ENCODE peak calls at places on chromosomes 1 and 21, in four cellular contexts. Y is PC-3, K is K562, Z is fibroblast of lung. M is an unnamed sample.

GRCh38 chr1:40980453-40981121 is 1.1 kb downstream of the CTPS1 start:
- DNase-seq in Y (peak; percentile 63), K (peak; percentile 83), Z (no peak), M (peak; percentile 55)

GRCh38 chr1:204420039-204421004 is 8.7 kb upstream of the PPP1R15B start:
- DNase-seq in Z (no peak), Y (no peak), K (peak; percentile 58), M (no peak)

GRCh38 chr1:47717341-47717740 is 279.5 kb downstream of the FOXD2 start:
- DNase-seq in Z (no peak), K (no peak), Y (no peak), M (no peak)

GRCh38 chr1:22048351-22049192 is 3.9 kb upstream of the CDC42 start:
- DNase-seq in K (peak; percentile 87), Z (no peak), Y (peak; percentile 71), M (no peak)

GRCh38 chr1:173191011-173191410 is 16.1 kb downstream of the TNFSF4 start:
- DNase-seq in K (no peak), Z (no peak), Y (no peak), M (no peak)

GRCh38 chr1:150514913-150515327 is 632 bp upstream of the FALEC start:
- DNase-seq in K (no peak), Y (no peak), Z (no peak), M (no peak)

GRCh38 chr1:203545032-203545816 is 51.3 kb downstream of the OPTC start:
- DNase-seq in K (no peak), Z (no peak), Y (no peak), M (no peak)

GRCh38 chr1:212955098-212955497 is 4.8 kb downstream of the VASH2 start:
- DNase-seq in Z (no peak), K (no peak), Y (no peak), M (no peak)

GRCh38 chr1:226436472-226436854 is 28.6 kb upstream of the PARP1 start:
- DNase-seq in Y (no peak), Z (no peak), K (no peak), M (no peak)

GRCh38 chr1:184156521-184157395 is 105.2 kb downstream of the TSEN15 start:
- DNase-seq in K (no peak), Y (no peak), Z (no peak), M (no peak)

GRCh38 chr1:111756124-111756513 is 418 bp downstream of the DDX20 start:
- DNase-seq in Y (no peak), Z (no peak), K (no peak), M (no peak)

GRCh38 chr1:77347646-77348045 is 65.8 kb downstream of the AK5 start:
- DNase-seq in Y (peak; percentile 86), Z (peak; percentile 64), K (peak; percentile 79), M (peak; percentile 32)

GRCh38 chr21:43005635-43006034 is 31.3 kb downstream of the PKNOX1 start:
- DNase-seq in Y (no peak), K (no peak), Z (no peak), M (no peak)

GRCh38 chr1:241269116-241269515 is 87.9 kb downstream of the RGS7 start:
- DNase-seq in K (peak; percentile 3), Z (no peak), Y (peak; percentile 52), M (no peak)

GRCh38 chr1:5634893-5635292 is 357.3 kb downstream of the NPHP4 start:
- DNase-seq in Y (no peak), K (no peak), Z (no peak), M (no peak)

GRCh38 chr1:54875000-54875399 is 12.0 kb downstream of the DHCR24 start:
- DNase-seq in Y (no peak), K (no peak), Z (no peak), M (no peak)

GRCh38 chr1:248782311-248782887 is 26.8 kb upstream of the LYPD8 start:
- DNase-seq in Z (no peak), K (no peak), Y (peak; percentile 54), M (no peak)

GRCh38 chr1:112744019-112744578 is 29.0 kb upstream of the PPM1J start:
- DNase-seq in Z (peak; percentile 50), K (no peak), Y (no peak), M (peak; percentile 66)

GRCh38 chr21:42474043-42474831 is 21.8 kb downstream of the RSPH1 start:
- DNase-seq in Y (peak; percentile 92), K (no peak), Z (no peak), M (peak; percentile 92)

GRCh38 chr1:93007941-93008577 is 46.8 kb upstream of the DIPK1A start:
- DNase-seq in Z (peak; percentile 43), Y (no peak), K (no peak), M (no peak)

GRCh38 chr1:94743866-94744265 is 76.3 kb upstream of the SLC44A3 start:
- DNase-seq in Y (no peak), Z (peak; percentile 73), K (no peak), M (peak; percentile 77)

GRCh38 chr1:16386454-16387113 is 19.5 kb downstream of the SZRD1 start:
- DNase-seq in Y (peak; percentile 70), Z (peak; percentile 74), K (no peak), M (no peak)

GRCh38 chr1:6547301-6547700 is 7.0 kb downstream of the NOL9 start:
- DNase-seq in K (no peak), Y (peak; percentile 34), Z (no peak), M (no peak)

GRCh38 chr1:107687846-107688753 is 276.9 kb downstream of the VAV3 start:
- DNase-seq in Z (peak; percentile 3), K (no peak), Y (peak; percentile 94), M (peak; percentile 61)

GRCh38 chr1:154715385-154715784 is 107.4 kb upstream of the ADAR start:
- DNase-seq in Z (no peak), K (no peak), Y (no peak), M (no peak)

GRCh38 chr1:55926906-55927471 is 652.4 kb downstream of the PLPP3 start:
- DNase-seq in K (no peak), Z (no peak), Y (no peak), M (no peak)

GRCh38 chr1:98555814-98556213 is 105.7 kb upstream of the SNX7 start:
- DNase-seq in Y (no peak), Z (no peak), K (no peak), M (no peak)

GRCh38 chr21:42513151-42513984 is at the start of gene SLC37A1:
- DNase-seq in K (no peak), Y (peak; percentile 44), Z (no peak), M (peak; percentile 77)

GRCh38 chr1:2290595-2291510 is 62.7 kb downstream of the SKI start:
- DNase-seq in Y (no peak), Z (peak; percentile 98), K (peak; percentile 79), M (no peak)

GRCh38 chr1:105632342-105633196 is 1423.9 kb upstream of the PRMT6 start:
- DNase-seq in K (no peak), Y (no peak), Z (no peak), M (peak; percentile 57)

GRCh38 chr1:178724734-178725602 is at the start of gene RALGPS2:
- DNase-seq in K (peak; percentile 84), Y (peak; percentile 72), Z (peak; percentile 58), M (peak; percentile 91)

GRCh38 chr1:89800718-89801117 is 20.1 kb upstream of the LRRC8D start:
- DNase-seq in Y (no peak), Z (no peak), K (no peak), M (no peak)

GRCh38 chr1:159829822-159830455 is 3.3 kb downstream of the SLAMF8 start:
- DNase-seq in Z (peak; percentile 86), K (no peak), Y (no peak), M (peak; percentile 28)

GRCh38 chr1:165544996-165545395 is 1.2 kb downstream of the LRRC52 start:
- DNase-seq in Y (no peak), K (no peak), Z (no peak), M (no peak)

GRCh38 chr1:245380790-245381535 is 226.2 kb downstream of the KIF26B start:
- DNase-seq in Z (no peak), Y (no peak), K (no peak), M (no peak)

GRCh38 chr1:192489046-192489445 is 86.5 kb upstream of the RGS1 start:
- DNase-seq in Y (no peak), K (no peak), Z (peak; percentile 26), M (no peak)

GRCh38 chr1:15224259-15224869 is 22.7 kb upstream of the FHAD1 start:
- DNase-seq in K (no peak), Y (no peak), Z (no peak), M (no peak)

DNA sequence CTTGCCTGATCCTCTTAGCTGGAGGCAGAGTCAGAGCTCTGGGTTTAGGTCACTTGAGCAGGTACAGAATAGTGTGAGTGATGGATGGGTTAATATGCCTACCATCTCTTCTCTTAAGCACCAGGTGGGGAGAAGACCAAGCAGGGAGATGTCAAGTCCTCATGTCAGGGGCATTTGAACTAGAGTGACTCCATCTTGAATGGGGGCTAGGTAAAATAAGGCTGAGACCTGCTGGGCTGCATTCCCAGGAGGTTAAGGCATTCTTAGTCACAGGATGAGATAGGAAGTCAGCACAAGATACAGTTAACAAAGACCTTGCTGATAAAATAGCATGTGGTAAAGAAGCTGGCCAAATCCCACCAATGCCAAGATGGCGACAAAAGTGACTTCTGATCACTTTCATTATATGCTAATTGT is 77.4 kb upstream of the BTG3 start:
- DNase-seq in Z (no peak), K (peak; percentile 3), Y (peak; percentile 32), M (no peak)
- H3K4me2 ChIP-seq in Z (no peak overlapping the region), K (no peak overlapping the region), Y (peak overlapping the region; percentile 69), M (no peak overlapping the region)

GRCh38 chr1:18817316-18817715 is 42.1 kb downstream of the TAS1R2 start:
- DNase-seq in Y (no peak), Z (no peak), K (no peak), M (no peak)

GRCh38 chr1:18815203-18815531 is 44.3 kb downstream of the TAS1R2 start:
- DNase-seq in K (no peak), Y (no peak), Z (no peak), M (no peak)

GRCh38 chr1:18812540-18812939 is 46.9 kb downstream of the TAS1R2 start:
- DNase-seq in Z (no peak), K (no peak), Y (no peak), M (no peak)

GRCh38 chr1:18816808-18817207 is 42.7 kb downstream of the TAS1R2 start:
- DNase-seq in K (no peak), Z (peak; percentile 6), Y (no peak), M (no peak)

GRCh38 chr1:18814340-18815202 is 44.9 kb downstream of the TAS1R2 start:
- DNase-seq in K (no peak), Z (no peak), Y (no peak), M (no peak)
- TF ChIP-seq EZH2 in K (no peak), Z (no peak), Y (no peak), M (no peak)

GRCh38 chr1:27609618-27610240 is 5.8 kb upstream of the AHDC1 start:
- DNase-seq in Y (no peak), K (no peak), Z (no peak), M (no peak)

GRCh38 chr1:27607239-27607804 is 3.4 kb upstream of the AHDC1 start:
- DNase-seq in Z (no peak), K (peak; percentile 89), Y (no peak), M (peak; percentile 49)

GRCh38 chr1:27611450-27611849 is 7.5 kb upstream of the AHDC1 start:
- DNase-seq in Z (no peak), Y (no peak), K (no peak), M (no peak)

GRCh38 chr1:27606708-27607238 is 2.8 kb upstream of the AHDC1 start:
- DNase-seq in Y (peak; percentile 52), Z (no peak), K (peak; percentile 47), M (peak; percentile 38)

DNA sequence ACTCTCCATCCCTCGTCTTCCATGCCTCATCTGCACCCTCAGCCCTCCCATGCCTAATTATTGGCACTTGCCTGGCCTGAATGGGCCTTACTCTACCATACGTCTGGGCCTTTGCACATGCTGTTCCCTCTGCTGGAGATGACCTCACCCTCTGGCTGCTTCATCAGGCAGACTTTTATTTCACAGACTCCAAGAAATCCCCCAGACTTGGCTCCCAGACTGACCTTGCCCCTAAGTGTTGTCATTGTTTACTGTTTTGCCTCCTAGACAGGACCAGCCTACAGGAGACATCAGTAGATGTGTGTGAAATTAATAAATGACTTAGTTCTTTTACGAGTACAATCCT is 5.2 kb upstream of the AHDC1 start:
- DNase-seq in Z (no peak), K (no peak), Y (no peak), M (no peak)
- H3K4me2 ChIP-seq in Z (no peak overlapping the region), K (peak overlapping the region; percentile 22), Y (no peak overlapping the region), M (no peak overlapping the region)

GRCh38 chr1:43540653-43541071 is 10.0 kb downstream of the PTPRF start:
- DNase-seq in K (no peak), Z (peak; percentile 48), Y (no peak), M (no peak)
- TF ChIP-seq EZH2 in K (no peak), Z (no peak), Y (no peak), M (no peak)

M was measured in hepatocyte.